ENCODE peak calls at places on chromosomes 5 and 9, in four cellular contexts. D is RWPE1, E is Kasumi-1, A is H7. J is an unnamed sample.

GRCh38 chr5:98599016-98599415 is 174.4 kb upstream of the RGMB start:
- DNase-seq in D (no peak), E (no peak), A (no peak), J (no peak)

GRCh38 chr9:123438821-123439220 is 82.8 kb downstream of the CRB2 start:
- DNase-seq in E (no peak), A (peak; percentile 79), D (no peak), J (no peak)

GRCh38 chr5:162456096-162456495 is 388.5 kb downstream of the GABRG2 start:
- DNase-seq in D (no peak), A (no peak), E (no peak), J (no peak)

GRCh38 chr5:63255609-63256008 is 677.0 kb downstream of the LRRC70 start:
- DNase-seq in D (no peak), A (no peak), E (no peak), J (no peak)

GRCh38 chr5:142587354-142587965 is 98.4 kb downstream of the FGF1 start:
- DNase-seq in D (no peak), A (peak; percentile 28), E (peak; percentile 84), J (no peak)

GRCh38 chr9:127779136-127779981 is 893 bp upstream of the SH2D3C start:
- DNase-seq in D (no peak), A (peak; percentile 71), E (no peak), J (peak; percentile 78)

GRCh38 chr9:135135927-135136311 is 48.5 kb downstream of the OLFM1 start:
- DNase-seq in A (no peak), D (no peak), E (no peak), J (no peak)

GRCh38 chr9:20022410-20022809 is 233.6 kb upstream of the SLC24A2 start:
- DNase-seq in E (no peak), A (no peak), D (no peak), J (no peak)

GRCh38 chr5:77486344-77486962 is 5.7 kb downstream of the WDR41 start:
- DNase-seq in A (no peak), D (peak; percentile 44), E (no peak), J (no peak)

GRCh38 chr5:14574891-14575496 is 6.6 kb upstream of the OTULINL start:
- DNase-seq in E (peak; percentile 10), A (no peak), D (no peak), J (no peak)

GRCh38 chr5:132190161-132190817 is 37.4 kb downstream of the P4HA2 start:
- DNase-seq in D (peak; percentile 84), E (peak; percentile 97), A (peak; percentile 85), J (no peak)

GRCh38 chr5:91898865-91899264 is 515.7 kb upstream of the ARRDC3 start:
- DNase-seq in A (no peak), D (no peak), E (no peak), J (no peak)

GRCh38 chr9:129021091-129021490 is 7.0 kb downstream of the SH3GLB2 start:
- DNase-seq in D (no peak), E (no peak), A (no peak), J (no peak)

GRCh38 chr9:129135476-129135875 is 24.3 kb downstream of the PTPA start:
- DNase-seq in E (no peak), A (no peak), D (no peak), J (no peak)

GRCh38 chr5:107285772-107286171 is 385.0 kb downstream of the EFNA5 start:
- DNase-seq in D (no peak), E (no peak), A (no peak), J (peak; percentile 23)

GRCh38 chr9:126148523-126148870 is 178.1 kb upstream of the MVB12B start:
- DNase-seq in E (no peak), A (peak; percentile 5), D (no peak), J (no peak)

GRCh38 chr5:65034029-65034781 is 265.5 kb downstream of the CWC27 start:
- DNase-seq in D (no peak), A (no peak), E (no peak), J (peak; percentile 47)

GRCh38 chr9:29830815-29831214 is 2257.5 kb upstream of the C9orf72 start:
- DNase-seq in D (peak; percentile 28), A (peak; percentile 27), E (peak; percentile 68), J (no peak)

GRCh38 chr5:61167382-61167781 is 5.1 kb upstream of the SMIM15 start:
- DNase-seq in A (peak; percentile 42), D (peak; percentile 64), E (peak; percentile 48), J (no peak)

GRCh38 chr9:6153425-6153824 is 62.2 kb upstream of the IL33 start:
- DNase-seq in A (no peak), E (no peak), D (peak; percentile 63), J (no peak)

GRCh38 chr5:179698935-179699639 is at the start of gene CANX:
- DNase-seq in A (no peak), D (peak; percentile 65), E (no peak), J (no peak)

GRCh38 chr5:104345513-104345823 is 782.9 kb upstream of the NUDT12 start:
- DNase-seq in A (no peak), E (no peak), D (no peak), J (no peak)

GRCh38 chr5:143161893-143162520 is 241.5 kb downstream of the NR3C1 start:
- DNase-seq in E (no peak), D (no peak), A (no peak), J (no peak)

GRCh38 chr9:137724114-137724445 is 105.3 kb downstream of the EHMT1 start:
- DNase-seq in D (peak; percentile 33), A (peak; percentile 95), E (no peak), J (no peak)

GRCh38 chr9:2494571-2494970 is 127.0 kb upstream of the VLDLR start:
- DNase-seq in E (no peak), A (peak; percentile 24), D (no peak), J (no peak)

GRCh38 chr5:645421-645820 is 33.3 kb downstream of the CEP72 start:
- DNase-seq in A (no peak), D (no peak), E (no peak), J (no peak)

GRCh38 chr5:39116347-39116899 is 42.2 kb upstream of the RICTOR start:
- DNase-seq in D (no peak), A (no peak), E (no peak), J (no peak)

GRCh38 chr5:1118231-1118698 is 6.4 kb upstream of the SLC12A7 start:
- DNase-seq in E (no peak), A (no peak), D (peak; percentile 50), J (no peak)

GRCh38 chr5:159560073-159560472 is 229.8 kb upstream of the IL12B start:
- DNase-seq in D (no peak), E (no peak), A (no peak), J (no peak)

GRCh38 chr9:32294051-32294600 is 90.3 kb upstream of the ACO1 start:
- DNase-seq in D (no peak), E (no peak), A (no peak), J (no peak)

GRCh38 chr5:119179857-119180641 is 109.2 kb downstream of the DMXL1 start:
- DNase-seq in E (peak; percentile 39), A (no peak), D (peak; percentile 26), J (no peak)

GRCh38 chr5:172778223-172778814 is 7.3 kb upstream of the DUSP1 start:
- DNase-seq in D (peak; percentile 93), A (no peak), E (no peak), J (no peak)